ENCODE peak calls at places on chromosome 18, in five cellular contexts. X is kidney epithelial cell, Q is lower leg skin, U is NCI-H69, A is NCI-H1048. T is an unnamed sample.

GRCh38 chr18:26511339-26512071 is 36.8 kb downstream of the KCTD1 start:
- DNase-seq in X (no peak), Q (no peak), U (peak), A (no peak), T (no peak)

GRCh38 chr18:24659837-24660720 is 199.6 kb downstream of the HRH4 start:
- DNase-seq in X (no peak), Q (no peak), U (peak), A (no peak), T (no peak)

GRCh38 chr18:75228967-75229366 is 18.4 kb downstream of the TSHZ1 start:
- DNase-seq in X (no peak), Q (no peak), U (no peak), A (no peak), T (no peak)

GRCh38 chr18:23882616-23883276 is 131.8 kb upstream of the TTC39C start:
- DNase-seq in X (no peak), Q (no peak), U (peak), A (no peak), T (no peak)

GRCh38 chr18:70523035-70523797 is 234.4 kb downstream of the SOCS6 start:
- DNase-seq in X (no peak), Q (no peak), U (peak), A (peak), T (no peak)

GRCh38 chr18:32470136-32470712 is 458 bp downstream of the GAREM1 start:
- DNase-seq in X (no peak), Q (peak), U (no peak), A (no peak), T (peak)

GRCh38 chr18:78576967-78577366 is 402.7 kb upstream of the SALL3 start:
- DNase-seq in X (no peak), Q (no peak), U (no peak), A (no peak), T (no peak)

GRCh38 chr18:22171839-22172582 is 2.6 kb downstream of the GATA6 start:
- DNase-seq in X (no peak), Q (no peak), U (no peak), A (no peak), T (no peak)

GRCh38 chr18:10162340-10162739 is 248.5 kb downstream of the VAPA start:
- DNase-seq in X (no peak), Q (no peak), U (no peak), A (no peak), T (no peak)

GRCh38 chr18:8277270-8277669 is 332.0 kb upstream of the RAB12 start:
- DNase-seq in X (no peak), Q (no peak), U (no peak), A (no peak), T (no peak)

GRCh38 chr18:34222025-34222395 is 2.7 kb downstream of the NOL4 start:
- DNase-seq in X (no peak), Q (no peak), U (peak), A (no peak), T (no peak)